ENCODE peak calls at places on chromosome 2, in ten cellular contexts. U is stimulated activated CD4-positive, alpha-beta T cell treated with anti-CD3 and anti-CD28 coated beads, Interleukin-4, amount 100 ng/mL, for 4 hours; R is HTR-8/SVneo; G is lower leg skin; O is NCI-H510A treated with DMSO at 0.1 percent for 48 hours; Q is activated CD4-positive, alpha-beta T cell treated with anti-CD3 and anti-CD28 coated beads for 48 hours; P is HEK293T; L is T-helper 17 cell; T is NCI-H774; C is WTC11. X is an unnamed sample.

GRCh38 chr2:18454692-18455255 is 105.7 kb downstream of the RDH14 start:
- DNase-seq in O (no peak), L (no peak), C (no peak), R (no peak), T (no peak), U (no peak), G (no peak), Q (no peak), P (no peak), X (no peak)

GRCh38 chr2:108409768-108410167 is 32.0 kb downstream of the SULT1C4 start:
- DNase-seq in R (no peak), T (no peak), Q (no peak), O (no peak), C (no peak), G (no peak), U (no peak), L (no peak), P (no peak), X (no peak)

GRCh38 chr2:20172273-20173052 is 52.5 kb downstream of the SDC1 start:
- DNase-seq in C (no peak), T (no peak), Q (no peak), G (no peak), U (no peak), P (no peak), R (no peak), O (no peak), L (no peak), X (no peak)

GRCh38 chr2:236345081-236345714 is 81.0 kb upstream of the ASB18 start:
- DNase-seq in L (no peak), G (no peak), O (no peak), Q (no peak), T (no peak), R (no peak), P (no peak), U (no peak), C (no peak), X (no peak)

GRCh38 chr2:25822190-25823117 is 55.8 kb downstream of the ASXL2 start:
- DNase-seq in O (peak; percentile 50), R (no peak), Q (peak; percentile 81), P (no peak), C (peak; percentile 65), L (peak; percentile 52), U (peak; percentile 46), G (no peak), T (no peak), X (peak; percentile 60)

GRCh38 chr2:110931648-110932047 is 189.1 kb upstream of the BCL2L11 start:
- DNase-seq in P (no peak), G (no peak), R (no peak), O (no peak), T (no peak), L (no peak), U (no peak), C (no peak), Q (no peak), X (no peak)

GRCh38 chr2:43634604-43635306 is 2.3 kb upstream of the PLEKHH2 start:
- DNase-seq in G (no peak), R (peak; percentile 23), T (peak; percentile 89), L (no peak), Q (no peak), C (no peak), P (no peak), O (peak; percentile 49), U (no peak), X (no peak)

GRCh38 chr2:100522430-100522829 is 40.4 kb upstream of the PDCL3 start:
- DNase-seq in U (no peak), O (no peak), C (no peak), G (no peak), R (no peak), Q (no peak), P (no peak), T (no peak), L (no peak), X (no peak)

GRCh38 chr2:137969876-137970275 is 5.6 kb downstream of the HNMT start:
- DNase-seq in G (no peak), O (no peak), C (no peak), U (no peak), Q (no peak), P (no peak), R (no peak), T (no peak), L (no peak), X (no peak)

GRCh38 chr2:241019441-241020139 is 21.2 kb downstream of the SNED1 start:
- DNase-seq in U (no peak), T (no peak), R (no peak), C (no peak), G (peak; percentile 7), O (no peak), L (no peak), Q (no peak), P (no peak), X (no peak)

GRCh38 chr2:239152916-239153305 is 247.9 kb downstream of the HDAC4 start:
- DNase-seq in R (no peak), O (no peak), T (no peak), C (no peak), P (no peak), U (no peak), G (no peak), Q (no peak), L (peak; percentile 3), X (no peak)

GRCh38 chr2:8661736-8662135 is 20.1 kb upstream of the ID2 start:
- DNase-seq in U (no peak), Q (no peak), P (no peak), G (peak; percentile 49), L (no peak), O (no peak), T (no peak), R (no peak), C (no peak), X (no peak)

GRCh38 chr2:212107989-212108388 is 430.6 kb downstream of the ERBB4 start:
- DNase-seq in Q (no peak), C (no peak), O (no peak), T (no peak), R (no peak), U (no peak), P (no peak), G (no peak), L (no peak), X (no peak)

GRCh38 chr2:201697899-201698298 is 545 bp downstream of the MPP4 start:
- DNase-seq in Q (no peak), U (no peak), L (no peak), C (no peak), P (no peak), R (peak; percentile 41), T (no peak), O (no peak), G (no peak), X (no peak)

GRCh38 chr2:28586864-28587263 is 91.0 kb downstream of the PLB1 start:
- DNase-seq in Q (peak; percentile 51), G (no peak), P (no peak), U (peak; percentile 18), T (no peak), O (no peak), R (no peak), L (peak; percentile 43), C (no peak), X (no peak)

GRCh38 chr2:14454102-14454676 is 178.3 kb upstream of the LRATD1 start:
- DNase-seq in O (no peak), U (no peak), G (no peak), L (no peak), P (no peak), R (no peak), T (no peak), Q (no peak), C (no peak), X (no peak)

GRCh38 chr2:134193006-134193405 is 60.9 kb upstream of the MGAT5 start:
- DNase-seq in L (no peak), O (no peak), G (no peak), P (no peak), U (no peak), T (no peak), C (no peak), Q (no peak), R (no peak), X (no peak)

X was measured in upper lobe of left lung.